ENCODE peak calls at places on chromosomes 2 and 18, in four cellular contexts. M is heart left ventricle, N is Panc1, X is right cardiac atrium. O is an unnamed sample.

GRCh38 chr2:98693477-98693876 is 37.5 kb downstream of the MGAT4A start:
- DNase-seq in M (no peak), N (no peak), X (no peak), O (no peak)

GRCh38 chr2:181683518-181684453 is 3.5 kb upstream of the NEUROD1 start:
- DNase-seq in M (no peak), N (no peak), X (no peak), O (peak)

GRCh38 chr2:112691761-112692370 is 29.0 kb upstream of the NT5DC4 start:
- DNase-seq in M (no peak), N (no peak), X (no peak), O (no peak)

GRCh38 chr2:223746611-223747010 is 90.8 kb downstream of the AP1S3 start:
- DNase-seq in M (no peak), N (no peak), X (no peak), O (no peak)

GRCh38 chr2:83233284-83233683 is 1225.8 kb downstream of the SUCLG1 start:
- DNase-seq in M (no peak), N (no peak), X (no peak), O (no peak)

GRCh38 chr2:161766334-161766733 is 142.1 kb downstream of the SLC4A10 start:
- DNase-seq in M (no peak), N (no peak), X (no peak), O (no peak)

GRCh38 chr2:2641541-2642410 is 310.7 kb upstream of the MYT1L start:
- DNase-seq in M (no peak), N (no peak), X (no peak), O (no peak)

GRCh38 chr18:460302-460701 is 40.2 kb downstream of the COLEC12 start:
- DNase-seq in M (no peak), N (no peak), X (no peak), O (no peak)

GRCh38 chr18:65567372-65567771 is 183.4 kb upstream of the CDH7 start:
- DNase-seq in M (no peak), N (no peak), X (no peak), O (no peak)

GRCh38 chr2:166419616-166419934 is 43.8 kb upstream of the SCN9A start:
- DNase-seq in M (no peak), N (no peak), X (no peak), O (no peak)

GRCh38 chr2:30653847-30654246 is 153.4 kb downstream of the CAPN13 start:
- DNase-seq in M (peak), N (no peak), X (peak), O (no peak)

GRCh38 chr2:208025814-208026184 is 472 bp upstream of the PLEKHM3 start:
- DNase-seq in M (no peak), N (no peak), X (no peak), O (no peak)

GRCh38 chr2:82879803-82880202 is 1579.3 kb downstream of the SUCLG1 start:
- DNase-seq in M (no peak), N (no peak), X (no peak), O (no peak)

DNA sequence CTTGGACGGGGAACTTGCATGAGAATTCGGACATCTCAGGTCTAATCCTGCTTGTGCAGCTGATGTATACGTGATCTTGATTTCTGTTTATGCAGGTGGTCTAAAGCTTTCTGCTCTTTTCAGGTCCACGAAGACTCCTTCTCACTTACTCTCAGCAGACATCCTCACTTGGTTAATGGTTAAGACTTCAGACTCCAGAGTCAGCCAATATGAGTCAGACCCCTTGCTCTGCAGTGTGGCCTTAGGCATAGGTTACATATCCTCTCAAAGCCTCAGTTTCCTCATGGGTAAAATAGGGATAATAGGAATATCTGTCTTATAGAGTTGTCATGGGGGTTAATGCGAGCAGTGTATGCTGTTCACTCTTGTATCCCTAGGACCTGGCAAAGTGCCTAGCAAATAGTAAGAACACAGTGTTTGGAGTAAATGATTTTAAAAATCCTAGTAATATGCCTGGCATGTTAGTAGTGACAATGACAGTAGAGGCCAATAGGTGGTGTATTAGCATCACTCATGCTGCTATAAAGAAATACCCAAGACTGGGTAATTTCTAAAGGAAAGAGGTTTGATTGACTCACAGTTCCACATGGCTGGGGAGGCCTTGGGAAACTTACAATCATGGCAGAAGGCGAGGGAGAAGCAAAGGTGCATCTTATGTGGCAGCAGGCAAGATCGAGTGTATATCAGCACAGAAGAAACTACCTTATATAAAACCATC is 42.3 kb downstream of the XRCC5 start:
- DNase-seq in M (no peak), N (no peak), X (no peak), O (no peak)
- H3K4me3 ChIP-seq in M (no peak), N (no peak), X (no peak), O (no peak)

DNA sequence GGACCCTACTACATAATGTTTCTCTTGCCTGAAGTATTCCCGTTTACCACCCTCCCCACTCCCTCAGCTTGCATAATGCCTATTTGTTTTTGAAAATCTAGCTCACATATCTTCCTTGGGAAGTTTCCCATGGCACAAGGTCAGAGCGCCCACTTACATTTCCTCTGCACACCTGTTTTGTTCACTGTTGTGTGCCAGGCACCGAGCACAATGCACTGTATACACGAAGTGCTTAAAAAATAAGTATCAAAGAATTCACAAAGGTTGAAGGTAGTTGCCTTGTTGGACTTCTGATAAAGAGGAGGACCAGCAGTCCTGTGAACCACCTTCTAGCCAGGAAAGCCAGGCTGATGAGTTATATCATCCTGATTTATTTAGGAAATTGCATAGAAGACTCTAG is 16.8 kb upstream of the RHOB start:
- DNase-seq in M (no peak), N (no peak), X (no peak), O (peak)
- H3K4me3 ChIP-seq in M (no peak), N (no peak), X (no peak), O (no peak)

DNA sequence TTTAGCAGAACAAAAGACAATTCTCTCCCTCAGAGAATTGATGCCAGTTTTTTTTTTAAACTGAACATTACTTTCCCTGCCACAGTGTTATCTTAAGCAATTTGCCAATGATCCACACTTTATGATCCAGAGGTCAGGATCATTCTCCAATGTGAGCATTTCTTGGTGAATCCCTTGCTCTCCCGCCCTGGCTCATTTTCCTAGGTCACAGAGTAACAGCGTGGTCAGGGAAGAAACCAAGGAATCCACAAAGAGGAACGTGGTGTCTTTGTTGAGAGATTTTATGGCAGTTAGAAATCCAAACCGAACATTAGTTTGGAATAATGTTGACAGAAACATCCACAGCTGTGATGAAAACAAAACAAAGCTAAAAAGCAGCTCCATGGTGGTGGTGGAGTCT is 250.3 kb downstream of the TTC32 start:
- DNase-seq in M (no peak), N (no peak), X (no peak), O (no peak)
- H3K4me3 ChIP-seq in M (no peak), N (no peak), X (no peak), O (no peak)

DNA sequence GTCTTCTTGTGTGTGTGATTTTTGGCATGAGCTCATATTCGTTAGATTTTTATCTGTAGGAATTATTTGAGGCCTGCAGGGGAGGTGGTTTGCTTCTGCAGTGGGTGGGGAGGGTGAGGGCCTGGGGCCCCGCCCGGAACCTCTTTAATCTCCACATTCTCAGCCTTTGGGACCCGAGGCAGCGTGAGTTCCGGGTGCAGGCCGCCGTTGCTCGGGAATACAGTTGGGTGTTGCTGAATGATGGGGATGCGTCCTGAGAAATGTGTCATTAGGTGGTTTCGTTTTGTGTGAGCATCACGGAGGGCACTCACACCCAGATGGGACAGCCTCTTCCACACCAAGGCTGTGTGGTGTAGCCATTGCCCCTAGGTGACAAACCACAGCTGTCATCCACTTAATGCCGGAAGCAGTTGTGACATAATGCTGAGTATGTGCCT is 13.7 kb upstream of the GAL3ST2 start:
- DNase-seq in M (no peak), N (no peak), X (no peak), O (peak)
- H3K4me3 ChIP-seq in M (no peak), N (no peak), X (no peak), O (no peak)

GRCh38 chr2:218959761-218960195 is 312 bp downstream of the CDK5R2 start:
- DNase-seq in M (no peak), N (no peak), X (no peak), O (no peak)
- H3K4me3 ChIP-seq in M (peak), N (peak), X (peak), O (no peak)

GRCh38 chr2:77087987-77088414 is 434.2 kb downstream of the LRRTM4 start:
- DNase-seq in M (no peak), N (no peak), X (no peak), O (no peak)
- H3K4me3 ChIP-seq in M (no peak), N (no peak), X (no peak), O (no peak)

GRCh38 chr2:158647832-158648231 is 147.3 kb upstream of the DAPL1 start:
- DNase-seq in M (no peak), N (no peak), X (no peak), O (no peak)

DNA sequence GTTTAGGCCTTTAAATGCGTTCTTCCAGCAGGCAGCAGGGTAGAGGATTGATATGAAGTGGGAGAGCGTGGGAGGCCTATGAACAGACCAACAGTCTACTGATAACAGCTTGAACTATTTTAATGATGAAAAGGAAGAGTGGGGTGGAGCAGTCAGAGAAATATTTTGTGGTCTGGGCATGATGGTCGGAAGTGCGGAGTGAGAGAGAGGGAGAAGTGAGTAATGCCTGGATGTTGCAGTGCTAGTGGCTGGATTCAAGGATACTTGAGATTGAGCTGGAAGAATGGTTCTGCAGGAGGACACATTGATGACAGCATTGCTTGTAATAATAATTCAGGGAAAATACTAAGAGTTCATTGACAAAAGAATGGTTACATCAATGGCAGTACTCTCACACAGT is 151.0 kb upstream of the DAPL1 start:
- DNase-seq in M (no peak), N (no peak), X (no peak), O (no peak)
- H3K4me3 ChIP-seq in M (no peak), N (no peak), X (no peak), O (no peak)

GRCh38 chr2:102520801-102521200 is 47.8 kb downstream of the SLC9A4 start:
- DNase-seq in M (no peak), N (no peak), X (no peak), O (no peak)

GRCh38 chr2:102520009-102520408 is 47.0 kb downstream of the SLC9A4 start:
- DNase-seq in M (no peak), N (no peak), X (no peak), O (peak)

GRCh38 chr2:102523647-102524046 is 50.6 kb downstream of the SLC9A4 start:
- DNase-seq in M (no peak), N (no peak), X (no peak), O (no peak)

GRCh38 chr2:102522890-102523289 is 49.9 kb downstream of the SLC9A4 start:
- DNase-seq in M (no peak), N (no peak), X (no peak), O (no peak)

DNA sequence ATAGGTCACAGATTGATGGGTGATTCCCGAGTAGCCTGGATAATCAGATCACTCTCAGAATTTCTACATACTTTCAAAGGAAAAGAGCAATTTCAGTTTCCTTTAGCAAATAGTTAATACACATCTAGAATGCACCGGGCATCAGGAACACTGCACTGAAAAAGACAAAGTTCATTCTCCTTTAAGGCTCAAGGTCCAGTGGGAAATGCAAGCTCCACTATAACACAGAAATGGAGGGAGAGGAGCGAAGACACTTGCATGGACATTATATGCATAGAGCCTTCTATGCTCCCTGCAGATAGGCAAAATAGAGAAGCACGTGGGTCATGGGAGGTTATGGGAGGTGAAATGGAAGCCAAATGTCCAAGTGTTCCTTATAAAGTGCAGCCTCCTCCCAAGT is 49.1 kb downstream of the SLC9A4 start:
- DNase-seq in M (no peak), N (no peak), X (no peak), O (no peak)
- H3K4me3 ChIP-seq in M (no peak), N (no peak), X (no peak), O (no peak)

GRCh38 chr2:108643450-108643849 is 75.8 kb upstream of the RANBP2 start:
- DNase-seq in M (no peak), N (no peak), X (no peak), O (no peak)

GRCh38 chr2:108635630-108636354 is 83.5 kb upstream of the RANBP2 start:
- DNase-seq in M (no peak), N (no peak), X (no peak), O (no peak)

GRCh38 chr2:108641766-108642165 is 77.5 kb upstream of the RANBP2 start:
- DNase-seq in M (no peak), N (no peak), X (no peak), O (no peak)

GRCh38 chr2:108637304-108637669 is 82.0 kb upstream of the RANBP2 start:
- DNase-seq in M (peak), N (no peak), X (peak), O (peak)

DNA sequence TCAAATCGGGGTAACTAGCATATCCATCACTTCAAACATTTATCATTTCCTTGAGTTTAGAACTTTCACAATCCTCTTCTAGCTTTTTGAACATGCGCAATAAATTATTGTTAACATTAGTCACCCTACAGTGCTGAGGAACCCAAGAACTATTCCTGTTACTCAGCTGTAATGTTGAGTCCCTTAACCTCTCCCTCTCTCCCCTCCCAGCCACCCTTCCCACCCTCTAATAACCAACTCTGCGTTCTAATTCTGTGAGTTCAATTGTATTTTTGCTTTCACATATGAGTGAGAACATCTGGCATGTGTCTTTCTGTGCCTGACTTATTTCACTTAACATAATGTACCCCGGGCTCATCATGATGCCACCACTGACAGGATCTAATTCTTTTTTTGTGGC is 78.6 kb upstream of the RANBP2 start:
- DNase-seq in M (no peak), N (no peak), X (no peak), O (no peak)
- H3K4me3 ChIP-seq in M (no peak), N (no peak), X (no peak), O (no peak)